ENCODE peak calls at places on chromosomes 16 and 17, in ten cellular contexts. One of them, this sample, is unnamed.

GRCh38 chr16:3671424-3671823 is 16.9 kb downstream of the DNASE1 start:
- DNase-seq in COLO829: no peak
- DNase-seq in AG08395: no peak
- DNase-seq in fibroblast of mammary gland: no peak
- DNase-seq in NCI-H510A treated with DMSO at 0.1 percent for 48 hours: no peak
- DNase-seq in activated CD4-positive, alpha-beta T cell treated with anti-CD3 and anti-CD28 coated beads, Interleukin-2, amount 50 U/mL, for 24 hours: no peak
- DNase-seq in T-helper 9 cell: no peak
- DNase-seq in immature natural killer cell: no peak
- DNase-seq in mucosa of gallbladder: no peak
- DNase-seq in sigmoid colon: no peak
- DNase-seq in this sample: no peak

GRCh38 chr17:43732961-43733360 is 25.6 kb downstream of the SOST start:
- DNase-seq in COLO829: no peak
- DNase-seq in AG08395: peak
- DNase-seq in fibroblast of mammary gland: peak
- DNase-seq in NCI-H510A treated with DMSO at 0.1 percent for 48 hours: no peak
- DNase-seq in activated CD4-positive, alpha-beta T cell treated with anti-CD3 and anti-CD28 coated beads, Interleukin-2, amount 50 U/mL, for 24 hours: no peak
- DNase-seq in T-helper 9 cell: no peak
- DNase-seq in immature natural killer cell: no peak
- DNase-seq in mucosa of gallbladder: no peak
- DNase-seq in sigmoid colon: no peak
- DNase-seq in this sample: peak

GRCh38 chr16:86229283-86229682 is 281.0 kb upstream of the FOXF1 start:
- DNase-seq in COLO829: no peak
- DNase-seq in AG08395: no peak
- DNase-seq in fibroblast of mammary gland: no peak
- DNase-seq in NCI-H510A treated with DMSO at 0.1 percent for 48 hours: no peak
- DNase-seq in activated CD4-positive, alpha-beta T cell treated with anti-CD3 and anti-CD28 coated beads, Interleukin-2, amount 50 U/mL, for 24 hours: no peak
- DNase-seq in T-helper 9 cell: no peak
- DNase-seq in immature natural killer cell: no peak
- DNase-seq in mucosa of gallbladder: no peak
- DNase-seq in sigmoid colon: peak
- DNase-seq in this sample: no peak

GRCh38 chr17:73984981-73985380 is 218.5 kb upstream of the RPL38 start:
- DNase-seq in COLO829: no peak
- DNase-seq in AG08395: no peak
- DNase-seq in fibroblast of mammary gland: no peak
- DNase-seq in NCI-H510A treated with DMSO at 0.1 percent for 48 hours: peak
- DNase-seq in activated CD4-positive, alpha-beta T cell treated with anti-CD3 and anti-CD28 coated beads, Interleukin-2, amount 50 U/mL, for 24 hours: no peak
- DNase-seq in T-helper 9 cell: no peak
- DNase-seq in immature natural killer cell: no peak
- DNase-seq in mucosa of gallbladder: no peak
- DNase-seq in sigmoid colon: no peak
- DNase-seq in this sample: no peak

GRCh38 chr17:9457005-9457404 is 118.6 kb downstream of the STX8 start:
- DNase-seq in COLO829: no peak
- DNase-seq in AG08395: no peak
- DNase-seq in fibroblast of mammary gland: no peak
- DNase-seq in NCI-H510A treated with DMSO at 0.1 percent for 48 hours: no peak
- DNase-seq in activated CD4-positive, alpha-beta T cell treated with anti-CD3 and anti-CD28 coated beads, Interleukin-2, amount 50 U/mL, for 24 hours: no peak
- DNase-seq in T-helper 9 cell: no peak
- DNase-seq in immature natural killer cell: no peak
- DNase-seq in mucosa of gallbladder: no peak
- DNase-seq in sigmoid colon: no peak
- DNase-seq in this sample: no peak

GRCh38 chr16:25177831-25178688 is 38.7 kb upstream of the AQP8 start:
- DNase-seq in COLO829: no peak
- DNase-seq in AG08395: no peak
- DNase-seq in fibroblast of mammary gland: peak
- DNase-seq in NCI-H510A treated with DMSO at 0.1 percent for 48 hours: no peak
- DNase-seq in activated CD4-positive, alpha-beta T cell treated with anti-CD3 and anti-CD28 coated beads, Interleukin-2, amount 50 U/mL, for 24 hours: no peak
- DNase-seq in T-helper 9 cell: no peak
- DNase-seq in immature natural killer cell: no peak
- DNase-seq in mucosa of gallbladder: no peak
- DNase-seq in sigmoid colon: no peak
- DNase-seq in this sample: no peak

GRCh38 chr16:19481291-19481690 is 40.6 kb downstream of the GDE1 start:
- DNase-seq in COLO829: no peak
- DNase-seq in AG08395: no peak
- DNase-seq in fibroblast of mammary gland: peak
- DNase-seq in NCI-H510A treated with DMSO at 0.1 percent for 48 hours: no peak
- DNase-seq in activated CD4-positive, alpha-beta T cell treated with anti-CD3 and anti-CD28 coated beads, Interleukin-2, amount 50 U/mL, for 24 hours: no peak
- DNase-seq in T-helper 9 cell: no peak
- DNase-seq in immature natural killer cell: no peak
- DNase-seq in mucosa of gallbladder: no peak
- DNase-seq in sigmoid colon: no peak
- DNase-seq in this sample: peak

GRCh38 chr17:34776454-34776853 is 184.8 kb downstream of the CCT6B start:
- DNase-seq in COLO829: no peak
- DNase-seq in AG08395: no peak
- DNase-seq in fibroblast of mammary gland: no peak
- DNase-seq in NCI-H510A treated with DMSO at 0.1 percent for 48 hours: no peak
- DNase-seq in activated CD4-positive, alpha-beta T cell treated with anti-CD3 and anti-CD28 coated beads, Interleukin-2, amount 50 U/mL, for 24 hours: no peak
- DNase-seq in T-helper 9 cell: no peak
- DNase-seq in immature natural killer cell: no peak
- DNase-seq in mucosa of gallbladder: no peak
- DNase-seq in sigmoid colon: no peak
- DNase-seq in this sample: no peak

GRCh38 chr16:24174504-24174903 is 81.6 kb upstream of the CACNG3 start:
- DNase-seq in COLO829: no peak
- DNase-seq in AG08395: no peak
- DNase-seq in fibroblast of mammary gland: no peak
- DNase-seq in NCI-H510A treated with DMSO at 0.1 percent for 48 hours: no peak
- DNase-seq in activated CD4-positive, alpha-beta T cell treated with anti-CD3 and anti-CD28 coated beads, Interleukin-2, amount 50 U/mL, for 24 hours: no peak
- DNase-seq in T-helper 9 cell: no peak
- DNase-seq in immature natural killer cell: no peak
- DNase-seq in mucosa of gallbladder: no peak
- DNase-seq in sigmoid colon: no peak
- DNase-seq in this sample: no peak

GRCh38 chr17:20986767-20987510 is 55.9 kb downstream of the USP22 start:
- DNase-seq in COLO829: no peak
- DNase-seq in AG08395: no peak
- DNase-seq in fibroblast of mammary gland: no peak
- DNase-seq in NCI-H510A treated with DMSO at 0.1 percent for 48 hours: no peak
- DNase-seq in activated CD4-positive, alpha-beta T cell treated with anti-CD3 and anti-CD28 coated beads, Interleukin-2, amount 50 U/mL, for 24 hours: no peak
- DNase-seq in T-helper 9 cell: no peak
- DNase-seq in immature natural killer cell: no peak
- DNase-seq in mucosa of gallbladder: no peak
- DNase-seq in sigmoid colon: no peak
- DNase-seq in this sample: no peak

GRCh38 chr17:29622337-29623282 is at the start of gene CORO6:
- DNase-seq in COLO829: no peak
- DNase-seq in AG08395: peak
- DNase-seq in fibroblast of mammary gland: no peak
- DNase-seq in NCI-H510A treated with DMSO at 0.1 percent for 48 hours: no peak
- DNase-seq in activated CD4-positive, alpha-beta T cell treated with anti-CD3 and anti-CD28 coated beads, Interleukin-2, amount 50 U/mL, for 24 hours: peak
- DNase-seq in T-helper 9 cell: peak
- DNase-seq in immature natural killer cell: peak
- DNase-seq in mucosa of gallbladder: no peak
- DNase-seq in sigmoid colon: peak
- DNase-seq in this sample: peak

GRCh38 chr16:10941127-10941933 is 938 bp downstream of the DEXI start:
- DNase-seq in COLO829: no peak
- DNase-seq in AG08395: no peak
- DNase-seq in fibroblast of mammary gland: no peak
- DNase-seq in NCI-H510A treated with DMSO at 0.1 percent for 48 hours: no peak
- DNase-seq in activated CD4-positive, alpha-beta T cell treated with anti-CD3 and anti-CD28 coated beads, Interleukin-2, amount 50 U/mL, for 24 hours: no peak
- DNase-seq in T-helper 9 cell: no peak
- DNase-seq in immature natural killer cell: no peak
- DNase-seq in mucosa of gallbladder: no peak
- DNase-seq in sigmoid colon: no peak
- DNase-seq in this sample: no peak

GRCh38 chr17:51351090-51351489 is 90.7 kb downstream of the UTP18 start:
- DNase-seq in COLO829: no peak
- DNase-seq in AG08395: no peak
- DNase-seq in fibroblast of mammary gland: no peak
- DNase-seq in NCI-H510A treated with DMSO at 0.1 percent for 48 hours: no peak
- DNase-seq in activated CD4-positive, alpha-beta T cell treated with anti-CD3 and anti-CD28 coated beads, Interleukin-2, amount 50 U/mL, for 24 hours: no peak
- DNase-seq in T-helper 9 cell: no peak
- DNase-seq in immature natural killer cell: no peak
- DNase-seq in mucosa of gallbladder: no peak
- DNase-seq in sigmoid colon: no peak
- DNase-seq in this sample: no peak

GRCh38 chr17:74960739-74961342 is 11.7 kb downstream of the HID1 start:
- DNase-seq in COLO829: peak
- DNase-seq in AG08395: peak
- DNase-seq in fibroblast of mammary gland: peak
- DNase-seq in NCI-H510A treated with DMSO at 0.1 percent for 48 hours: no peak
- DNase-seq in activated CD4-positive, alpha-beta T cell treated with anti-CD3 and anti-CD28 coated beads, Interleukin-2, amount 50 U/mL, for 24 hours: no peak
- DNase-seq in T-helper 9 cell: peak
- DNase-seq in immature natural killer cell: peak
- DNase-seq in mucosa of gallbladder: no peak
- DNase-seq in sigmoid colon: no peak
- DNase-seq in this sample: no peak

GRCh38 chr17:20275653-20276052 is 191.7 kb downstream of the LGALS9B start:
- DNase-seq in COLO829: no peak
- DNase-seq in AG08395: no peak
- DNase-seq in fibroblast of mammary gland: no peak
- DNase-seq in NCI-H510A treated with DMSO at 0.1 percent for 48 hours: no peak
- DNase-seq in activated CD4-positive, alpha-beta T cell treated with anti-CD3 and anti-CD28 coated beads, Interleukin-2, amount 50 U/mL, for 24 hours: no peak
- DNase-seq in T-helper 9 cell: no peak
- DNase-seq in immature natural killer cell: no peak
- DNase-seq in mucosa of gallbladder: no peak
- DNase-seq in sigmoid colon: no peak
- DNase-seq in this sample: no peak

GRCh38 chr17:50817142-50817751 is 18.1 kb upstream of the WFIKKN2 start:
- DNase-seq in COLO829: peak
- DNase-seq in AG08395: peak
- DNase-seq in fibroblast of mammary gland: peak
- DNase-seq in NCI-H510A treated with DMSO at 0.1 percent for 48 hours: no peak
- DNase-seq in activated CD4-positive, alpha-beta T cell treated with anti-CD3 and anti-CD28 coated beads, Interleukin-2, amount 50 U/mL, for 24 hours: peak
- DNase-seq in T-helper 9 cell: peak
- DNase-seq in immature natural killer cell: peak
- DNase-seq in mucosa of gallbladder: no peak
- DNase-seq in sigmoid colon: no peak
- DNase-seq in this sample: peak

GRCh38 chr16:84334058-84334457 is 34.3 kb upstream of the ATP2C2 start:
- DNase-seq in COLO829: no peak
- DNase-seq in AG08395: no peak
- DNase-seq in fibroblast of mammary gland: no peak
- DNase-seq in NCI-H510A treated with DMSO at 0.1 percent for 48 hours: no peak
- DNase-seq in activated CD4-positive, alpha-beta T cell treated with anti-CD3 and anti-CD28 coated beads, Interleukin-2, amount 50 U/mL, for 24 hours: no peak
- DNase-seq in T-helper 9 cell: no peak
- DNase-seq in immature natural killer cell: no peak
- DNase-seq in mucosa of gallbladder: peak
- DNase-seq in sigmoid colon: no peak
- DNase-seq in this sample: no peak

GRCh38 chr16:4591706-4592470 is 22.8 kb downstream of the UBALD1 start:
- DNase-seq in COLO829: peak
- DNase-seq in AG08395: no peak
- DNase-seq in fibroblast of mammary gland: no peak
- DNase-seq in NCI-H510A treated with DMSO at 0.1 percent for 48 hours: no peak
- DNase-seq in activated CD4-positive, alpha-beta T cell treated with anti-CD3 and anti-CD28 coated beads, Interleukin-2, amount 50 U/mL, for 24 hours: no peak
- DNase-seq in T-helper 9 cell: no peak
- DNase-seq in immature natural killer cell: no peak
- DNase-seq in mucosa of gallbladder: no peak
- DNase-seq in sigmoid colon: no peak
- DNase-seq in this sample: no peak

GRCh38 chr16:78005881-78006280 is 16.5 kb upstream of the CLEC3A start:
- DNase-seq in COLO829: no peak
- DNase-seq in AG08395: no peak
- DNase-seq in fibroblast of mammary gland: peak
- DNase-seq in NCI-H510A treated with DMSO at 0.1 percent for 48 hours: no peak
- DNase-seq in activated CD4-positive, alpha-beta T cell treated with anti-CD3 and anti-CD28 coated beads, Interleukin-2, amount 50 U/mL, for 24 hours: no peak
- DNase-seq in T-helper 9 cell: no peak
- DNase-seq in immature natural killer cell: no peak
- DNase-seq in mucosa of gallbladder: no peak
- DNase-seq in sigmoid colon: no peak
- DNase-seq in this sample: no peak

GRCh38 chr16:64321066-64321465 is 800.8 kb downstream of the CDH11 start:
- DNase-seq in COLO829: no peak
- DNase-seq in AG08395: no peak
- DNase-seq in fibroblast of mammary gland: no peak
- DNase-seq in NCI-H510A treated with DMSO at 0.1 percent for 48 hours: no peak
- DNase-seq in activated CD4-positive, alpha-beta T cell treated with anti-CD3 and anti-CD28 coated beads, Interleukin-2, amount 50 U/mL, for 24 hours: no peak
- DNase-seq in T-helper 9 cell: no peak
- DNase-seq in immature natural killer cell: no peak
- DNase-seq in mucosa of gallbladder: no peak
- DNase-seq in sigmoid colon: no peak
- DNase-seq in this sample: no peak

GRCh38 chr17:80872999-80873951 is 118.4 kb upstream of the CHMP6 start:
- DNase-seq in COLO829: peak
- DNase-seq in AG08395: peak
- DNase-seq in fibroblast of mammary gland: no peak
- DNase-seq in NCI-H510A treated with DMSO at 0.1 percent for 48 hours: no peak
- DNase-seq in activated CD4-positive, alpha-beta T cell treated with anti-CD3 and anti-CD28 coated beads, Interleukin-2, amount 50 U/mL, for 24 hours: no peak
- DNase-seq in T-helper 9 cell: no peak
- DNase-seq in immature natural killer cell: no peak
- DNase-seq in mucosa of gallbladder: no peak
- DNase-seq in sigmoid colon: peak
- DNase-seq in this sample: no peak